ENCODE peak calls at places on chromosomes 2 and 18, in seven cellular contexts. C, L, Y, R, W, G and X are unnamed samples.
A peak's percentile ranks its signal among the peaks of the same experiment; 100 is the strongest.

GRCh38 chr2:172671506-172671905 is 64.1 kb upstream of the RAPGEF4 start:
- DNase-seq in G (no peak), Y (no peak), W (no peak), R (no peak), C (no peak), L (no peak), X (no peak)

GRCh38 chr2:171478345-171478744 is 43.9 kb upstream of the CYBRD1 start:
- DNase-seq in R (no peak), L (no peak), W (peak; percentile 53), G (no peak), C (no peak), Y (no peak), X (no peak)

GRCh38 chr2:162840598-162841246 is 2.2 kb upstream of the KCNH7 start:
- DNase-seq in R (peak; percentile 94), W (peak; percentile 87), C (peak; percentile 84), G (peak; percentile 14), Y (peak; percentile 45), L (no peak), X (no peak)

GRCh38 chr2:26969089-26969844 is 1.2 kb upstream of the MAPRE3 start:
- DNase-seq in C (no peak), W (no peak), Y (no peak), R (no peak), L (no peak), G (no peak), X (no peak)

GRCh38 chr2:2682700-2683342 is 351.7 kb upstream of the MYT1L start:
- DNase-seq in L (no peak), R (no peak), C (no peak), W (no peak), G (no peak), Y (no peak), X (no peak)

GRCh38 chr18:66993492-66993891 is 389.6 kb upstream of the CDH19 start:
- DNase-seq in L (no peak), C (no peak), G (no peak), Y (no peak), R (peak; percentile 46), W (no peak), X (no peak)

GRCh38 chr2:110807520-110807919 is 75.1 kb downstream of the ACOXL start:
- DNase-seq in C (no peak), Y (no peak), L (no peak), G (no peak), W (peak; percentile 6), R (no peak), X (no peak)

GRCh38 chr2:187993516-187993915 is 298.2 kb upstream of the GULP1 start:
- DNase-seq in Y (no peak), R (peak; percentile 39), C (no peak), W (peak; percentile 7), L (no peak), G (no peak), X (no peak)

GRCh38 chr2:120763516-120763915 is 27.8 kb downstream of the GLI2 start:
- DNase-seq in L (no peak), Y (no peak), G (peak; percentile 24), R (no peak), C (no peak), W (peak; percentile 40), X (no peak)

GRCh38 chr2:147939313-147939712 is 81.2 kb downstream of the ORC4 start:
- DNase-seq in R (no peak), Y (no peak), G (no peak), L (no peak), C (no peak), W (no peak), X (no peak)

GRCh38 chr2:59297829-59298228 is 1056.7 kb upstream of the FANCL start:
- DNase-seq in G (no peak), C (no peak), Y (no peak), W (no peak), L (no peak), R (no peak), X (no peak)

GRCh38 chr18:13577091-13577697 is 149.2 kb downstream of the FAM210A start:
- DNase-seq in R (no peak), Y (no peak), W (peak; percentile 3), C (no peak), L (no peak), G (no peak), X (no peak)

GRCh38 chr18:60936101-60936500 is 397.1 kb upstream of the CDH20 start:
- DNase-seq in L (no peak), C (no peak), G (no peak), Y (no peak), W (peak; percentile 23), R (no peak), X (no peak)

GRCh38 chr18:40673150-40673549 is 1281.9 kb upstream of the PIK3C3 start:
- DNase-seq in R (no peak), Y (no peak), C (no peak), W (no peak), G (no peak), L (no peak), X (no peak)

GRCh38 chr2:17543848-17544645 is 3.6 kb downstream of the VSNL1 start:
- DNase-seq in L (no peak), W (peak; percentile 20), Y (no peak), R (peak; percentile 91), G (no peak), C (no peak), X (no peak)

GRCh38 chr18:23883277-23883790 is 131.2 kb upstream of the TTC39C start:
- DNase-seq in L (peak; percentile 80), Y (no peak), R (no peak), C (no peak), W (no peak), G (no peak), X (no peak)

GRCh38 chr2:85353876-85354285 is 447 bp downstream of the RETSAT start:
- DNase-seq in W (peak; percentile 27), G (peak; percentile 84), C (no peak), Y (peak; percentile 58), L (peak; percentile 57), R (no peak), X (no peak)

GRCh38 chr18:13564579-13564978 is 161.8 kb downstream of the FAM210A start:
- DNase-seq in Y (no peak), C (no peak), W (no peak), R (no peak), L (no peak), G (peak; percentile 62), X (no peak)

GRCh38 chr2:168635065-168635577 is 167.3 kb upstream of the NOSTRIN start:
- DNase-seq in Y (peak; percentile 77), L (peak; percentile 59), C (no peak), G (peak; percentile 55), R (peak; percentile 27), W (peak; percentile 81), X (no peak)
- TF ChIP-seq CTCF in Y (no peak), L (no peak), C (no peak), G (no peak), R (peak; percentile 46), W (no peak), X (no peak)

GRCh38 chr2:241500016-241500415 is 8.4 kb downstream of the STK25 start:
- DNase-seq in W (no peak), G (no peak), R (no peak), L (no peak), C (no peak), Y (no peak), X (no peak)
- TF ChIP-seq CTCF in W (no peak), G (no peak), R (no peak), L (no peak), C (no peak), Y (no peak), X (no peak)

GRCh38 chr2:157058161-157058560 is 199.3 kb upstream of the GALNT5 start:
- DNase-seq in C (no peak), W (no peak), R (no peak), G (no peak), Y (no peak), L (no peak), X (no peak)

GRCh38 chr2:157053876-157054275 is 203.6 kb upstream of the GALNT5 start:
- DNase-seq in L (no peak), R (no peak), W (peak; percentile 17), C (no peak), G (no peak), Y (no peak), X (no peak)

GRCh38 chr2:157052685-157053224 is 204.8 kb upstream of the GALNT5 start:
- DNase-seq in W (peak; percentile 90), C (no peak), G (no peak), L (peak; percentile 20), Y (no peak), R (no peak), X (no peak)

GRCh38 chr2:157056200-157056676 is 201.3 kb upstream of the GALNT5 start:
- DNase-seq in C (no peak), R (no peak), Y (no peak), G (no peak), L (peak; percentile 14), W (peak; percentile 90), X (no peak)

DNA sequence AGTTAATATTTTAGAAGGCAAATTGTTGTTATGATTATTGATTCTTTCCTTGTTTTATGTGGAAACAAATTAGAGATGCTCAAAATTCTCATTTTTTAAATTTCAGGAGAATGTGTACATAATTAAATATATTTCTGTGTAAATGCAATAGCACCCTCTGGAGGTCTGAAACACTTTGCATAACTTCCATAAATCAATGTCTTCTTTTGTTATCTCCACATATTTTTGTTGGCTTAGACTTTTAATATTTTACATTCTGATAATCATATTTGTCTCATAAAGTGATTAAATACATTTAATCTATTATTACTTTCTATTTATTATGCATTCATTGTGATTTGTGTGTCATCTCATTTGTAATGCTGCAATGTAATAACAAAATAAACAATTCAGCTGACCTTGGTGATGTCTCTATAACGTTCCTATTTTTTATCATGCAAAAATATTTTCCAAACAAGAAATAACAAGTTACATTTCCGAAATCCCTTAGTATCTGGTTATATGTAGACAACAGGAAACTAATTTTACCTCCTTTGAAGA is 201.8 kb upstream of the GALNT5 start:
- DNase-seq in C (no peak), L (no peak), G (no peak), W (peak; percentile 79), R (no peak), Y (no peak), X (no peak)
- TF ChIP-seq CTCF in C (peak; percentile 26), L (no peak), G (peak; percentile 20), W (peak; percentile 63), R (no peak), Y (no peak), X (no peak)

GRCh38 chr2:98372121-98372520 is 25.9 kb downstream of the CNGA3 start:
- DNase-seq in Y (no peak), W (no peak), R (no peak), L (no peak), G (no peak), C (no peak), X (no peak)
- TF ChIP-seq CTCF in Y (no peak), W (no peak), R (no peak), L (no peak), G (no peak), C (no peak), X (no peak)